ENCODE peak calls at places on chromosomes 7 and 10, in eight cellular contexts. O, U, A, B, E, S, C and X are unnamed samples.

GRCh38 chr7:15839415-15840100 is 153.1 kb upstream of the MEOX2 start:
- DNase-seq in O (no peak), U (peak), A (no peak), B (no peak), E (no peak), S (peak), C (peak), X (no peak)

GRCh38 chr10:94490789-94491039 is 54.9 kb upstream of the HELLS start:
- DNase-seq in O (no peak), U (no peak), A (no peak), B (no peak), E (no peak), S (no peak), C (no peak), X (no peak)

GRCh38 chr7:47634273-47634672 is 52.4 kb upstream of the TNS3 start:
- DNase-seq in O (no peak), U (no peak), A (no peak), B (no peak), E (no peak), S (no peak), C (no peak), X (no peak)

GRCh38 chr10:20890491-20891337 is 6.4 kb downstream of the NEBL start:
- DNase-seq in O (no peak), U (no peak), A (no peak), B (no peak), E (no peak), S (no peak), C (no peak), X (no peak)

GRCh38 chr10:49594594-49594993 is 15.5 kb upstream of the SLC18A3 start:
- DNase-seq in O (no peak), U (peak), A (no peak), B (no peak), E (peak), S (peak), C (no peak), X (peak)

GRCh38 chr10:17882557-17882956 is 69.2 kb upstream of the SLC39A12 start:
- DNase-seq in O (no peak), U (no peak), A (no peak), B (no peak), E (no peak), S (no peak), C (no peak), X (no peak)

GRCh38 chr7:106604303-106604918 is 56.5 kb downstream of the CCDC71L start:
- DNase-seq in O (no peak), U (no peak), A (no peak), B (no peak), E (no peak), S (no peak), C (no peak), X (no peak)

GRCh38 chr10:42850931-42851330 is 68.3 kb downstream of the BMS1 start:
- DNase-seq in O (no peak), U (no peak), A (no peak), B (no peak), E (no peak), S (no peak), C (no peak), X (no peak)

GRCh38 chr10:43122096-43122495 is 16.1 kb upstream of the CSGALNACT2 start:
- DNase-seq in O (no peak), U (peak), A (no peak), B (no peak), E (peak), S (no peak), C (no peak), X (no peak)

GRCh38 chr10:44981172-44982113 is 2.8 kb upstream of the DEPP1 start:
- DNase-seq in O (no peak), U (peak), A (no peak), B (no peak), E (peak), S (peak), C (peak), X (peak)

GRCh38 chr7:50557114-50557513 is 8.1 kb downstream of the DDC start:
- DNase-seq in O (no peak), U (no peak), A (no peak), B (no peak), E (no peak), S (no peak), C (no peak), X (no peak)

GRCh38 chr7:50556247-50556976 is 8.8 kb downstream of the DDC start:
- DNase-seq in O (no peak), U (no peak), A (no peak), B (no peak), E (no peak), S (no peak), C (no peak), X (no peak)

GRCh38 chr7:50560865-50561351 is 4.3 kb downstream of the DDC start:
- DNase-seq in O (no peak), U (peak), A (no peak), B (peak), E (no peak), S (no peak), C (no peak), X (peak)

GRCh38 chr7:50555594-50556140 is 9.5 kb downstream of the DDC start:
- DNase-seq in O (no peak), U (no peak), A (no peak), B (no peak), E (no peak), S (no peak), C (no peak), X (no peak)

DNA sequence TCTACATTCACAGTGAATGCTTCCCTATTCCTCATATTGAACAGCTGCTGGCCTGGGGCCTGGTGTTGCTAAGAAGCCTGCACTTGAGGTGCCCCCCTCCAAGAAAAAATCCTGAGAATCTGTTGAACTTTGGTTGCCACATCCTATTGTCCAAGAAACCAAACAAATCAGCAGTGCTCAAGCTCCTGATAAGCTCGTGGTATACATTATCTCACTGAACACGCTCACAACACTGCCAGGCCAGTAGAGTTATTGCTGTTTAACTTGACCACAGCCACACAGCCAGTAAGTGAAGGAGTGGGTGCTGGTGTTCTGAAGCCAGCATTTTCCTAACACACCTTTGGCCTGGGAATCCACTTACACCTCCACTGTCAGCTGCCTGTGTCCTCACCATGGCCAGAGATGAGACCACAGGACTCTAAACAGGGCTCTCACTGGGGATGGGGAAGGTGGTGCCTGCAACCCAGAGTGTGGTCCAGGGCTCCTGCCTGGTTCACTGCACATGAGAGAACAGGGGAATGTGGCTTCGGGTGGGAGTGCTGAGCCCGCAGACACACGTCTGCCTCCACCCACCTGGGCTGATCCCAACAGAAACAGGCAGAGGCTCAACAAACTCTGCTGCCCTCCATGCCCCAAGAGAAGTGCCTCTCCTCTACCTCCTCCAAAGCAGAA is 6.7 kb downstream of the DDC start:
- DNase-seq in O (no peak), U (no peak), A (no peak), B (no peak), E (no peak), S (no peak), C (no peak), X (no peak)
- H3K4me3 ChIP-seq in O (no peak), U (no peak), A (no peak), B (no peak), E (no peak), S (no peak), C (no peak), X (no peak)

DNA sequence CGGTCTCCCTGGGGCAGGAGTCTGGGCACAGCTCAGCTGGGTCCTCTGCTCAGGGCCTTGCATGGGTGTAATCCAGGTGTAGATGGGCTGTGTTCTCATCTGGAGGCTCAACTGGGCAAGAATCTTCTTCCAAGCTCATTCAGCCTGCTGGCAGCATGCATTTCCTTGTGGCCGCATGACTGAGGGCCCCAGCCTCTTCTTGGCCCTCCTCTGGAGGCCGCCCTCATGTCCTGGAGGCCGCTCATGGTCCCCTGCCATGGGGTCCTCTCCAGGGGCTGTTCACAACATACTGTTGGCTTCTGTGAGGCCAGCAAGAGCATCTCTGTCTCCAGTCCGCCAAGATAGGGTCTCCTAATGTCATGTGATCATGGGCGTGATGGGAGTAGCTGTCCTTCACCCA is 437.5 kb upstream of the FOXK1 start:
- DNase-seq in O (no peak), U (no peak), A (no peak), B (peak), E (no peak), S (no peak), C (no peak), X (no peak)
- H3K27ac ChIP-seq in O (no peak), U (no peak), A (no peak), B (no peak), E (no peak), S (no peak), C (no peak), X (no peak)

GRCh38 chr7:24503511-24503910 is 69.7 kb upstream of the PALS2 start:
- DNase-seq in O (no peak), U (no peak), A (no peak), B (no peak), E (no peak), S (no peak), C (no peak), X (no peak)

GRCh38 chr7:24502135-24502488 is 71.1 kb upstream of the PALS2 start:
- DNase-seq in O (no peak), U (no peak), A (no peak), B (no peak), E (no peak), S (no peak), C (no peak), X (no peak)

GRCh38 chr7:24500599-24501451 is 72.4 kb upstream of the PALS2 start:
- DNase-seq in O (no peak), U (no peak), A (no peak), B (no peak), E (no peak), S (no peak), C (no peak), X (no peak)

GRCh38 chr7:24504040-24504439 is 69.2 kb upstream of the PALS2 start:
- DNase-seq in O (no peak), U (no peak), A (no peak), B (no peak), E (no peak), S (no peak), C (no peak), X (no peak)

DNA sequence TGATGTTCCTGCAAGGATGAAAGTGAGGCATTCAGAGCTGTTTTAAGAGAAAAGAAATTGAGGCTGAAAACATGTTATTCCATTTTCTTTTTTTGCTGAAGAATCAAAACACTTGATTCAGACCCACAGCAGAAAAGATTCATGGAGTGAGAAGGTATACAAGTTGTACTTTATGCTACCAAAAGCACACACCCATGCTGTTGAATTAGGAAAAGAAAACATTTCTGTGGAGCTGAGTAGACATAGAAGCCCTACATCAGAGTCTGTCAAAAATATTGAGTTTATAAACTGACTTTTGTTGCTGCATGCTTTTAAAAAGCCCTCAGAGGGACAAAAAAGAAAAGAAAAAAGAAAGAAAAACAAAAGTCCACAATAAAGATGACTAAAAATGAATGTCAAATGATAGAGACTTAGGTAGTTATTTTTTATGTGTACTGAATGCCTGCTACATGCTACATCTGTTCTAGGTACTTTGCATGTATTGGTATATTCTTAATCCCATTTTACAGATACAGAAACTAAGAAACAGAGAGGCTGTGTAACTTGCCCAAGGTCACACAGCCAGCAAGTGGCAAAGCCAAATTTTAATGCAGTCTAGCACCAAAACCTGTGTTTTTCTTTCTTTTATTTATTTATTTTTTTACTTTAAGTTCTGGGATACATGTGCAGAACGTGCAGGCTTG is 71.7 kb upstream of the PALS2 start:
- DNase-seq in O (no peak), U (no peak), A (no peak), B (no peak), E (no peak), S (no peak), C (no peak), X (no peak)
- TF ChIP-seq POLR2A in O (no peak), U (no peak), A (no peak), B (no peak), E (no peak), S (no peak), C (no peak), X (no peak)

GRCh38 chr10:113524539-113525490 is 28.0 kb upstream of the HABP2 start:
- DNase-seq in O (no peak), U (no peak), A (no peak), B (no peak), E (no peak), S (no peak), C (no peak), X (no peak)

GRCh38 chr10:113528876-113529275 is 24.0 kb upstream of the HABP2 start:
- DNase-seq in O (no peak), U (no peak), A (no peak), B (no peak), E (no peak), S (no peak), C (no peak), X (no peak)

GRCh38 chr10:113525713-113526112 is 27.1 kb upstream of the HABP2 start:
- DNase-seq in O (no peak), U (no peak), A (no peak), B (no peak), E (no peak), S (no peak), C (no peak), X (no peak)

GRCh38 chr10:113529575-113529974 is 23.3 kb upstream of the HABP2 start:
- DNase-seq in O (no peak), U (no peak), A (no peak), B (no peak), E (no peak), S (no peak), C (no peak), X (no peak)

GRCh38 chr10:113527181-113527580 is 25.7 kb upstream of the HABP2 start:
- DNase-seq in O (no peak), U (no peak), A (no peak), B (no peak), E (no peak), S (no peak), C (no peak), X (peak)
- H3K4me3 ChIP-seq in O (no peak), U (no peak), A (no peak), B (no peak), E (no peak), S (no peak), C (no peak), X (no peak)

GRCh38 chr7:55539380-55539779 is 32.9 kb downstream of the VOPP1 start:
- DNase-seq in O (no peak), U (no peak), A (no peak), B (no peak), E (no peak), S (no peak), C (no peak), X (no peak)
- H3K27ac ChIP-seq in O (no peak), U (no peak), A (no peak), B (no peak), E (no peak), S (no peak), C (no peak), X (no peak)

DNA sequence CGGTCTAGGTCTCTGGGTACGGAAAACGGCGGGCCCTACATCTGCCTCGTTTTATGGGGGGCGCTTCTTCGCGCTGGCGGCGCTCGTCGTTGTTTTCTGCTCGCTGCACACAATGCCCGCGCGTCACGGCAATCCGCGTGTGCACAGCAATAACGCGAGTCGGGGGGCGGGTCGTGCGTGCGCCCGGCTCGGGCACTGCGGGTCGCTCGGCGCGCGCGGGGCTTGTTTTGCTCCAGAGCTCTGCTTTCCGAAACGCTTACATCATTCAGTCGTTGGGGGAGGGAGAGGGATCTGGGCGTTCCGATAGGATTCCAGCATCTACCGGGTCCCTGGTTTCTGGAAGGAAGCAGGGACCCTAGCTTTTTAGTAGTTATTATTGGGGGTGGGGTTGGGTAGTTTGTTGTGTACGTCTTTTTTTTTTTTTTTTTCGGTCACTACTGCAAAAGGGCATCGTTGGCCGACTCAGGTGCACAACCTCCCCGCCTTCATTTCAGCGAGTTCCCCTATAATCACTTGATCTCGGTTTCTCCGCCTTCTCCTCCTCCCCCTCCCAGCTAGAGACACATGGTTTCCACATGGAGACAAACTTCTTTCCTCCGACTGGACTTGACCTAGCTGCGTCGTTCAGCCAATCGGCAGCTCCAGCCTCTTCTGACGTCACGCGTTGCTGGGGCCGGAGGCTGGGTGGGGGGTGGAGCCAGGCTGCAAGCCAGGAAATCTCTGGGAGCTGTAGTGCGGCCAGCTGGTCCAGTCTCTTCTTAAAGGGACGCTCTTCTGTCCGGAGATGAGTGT is 3.5 kb downstream of the MXI1 start:
- DNase-seq in O (peak), U (peak), A (peak), B (peak), E (peak), S (peak), C (peak), X (peak)
- TF ChIP-seq POLR2A in O (peak), U (peak), A (peak), B (peak), E (peak), S (peak), C (peak), X (peak)

GRCh38 chr10:29948971-29949370 is 110.4 kb downstream of the JCAD start:
- DNase-seq in O (peak), U (no peak), A (no peak), B (no peak), E (peak), S (no peak), C (peak), X (peak)
- H3K4me3 ChIP-seq in O (no peak), U (no peak), A (no peak), B (no peak), E (no peak), S (no peak), C (no peak), X (no peak)

GRCh38 chr7:3943265-3943664 is 642.2 kb downstream of the SDK1 start:
- DNase-seq in O (no peak), U (no peak), A (no peak), B (no peak), E (no peak), S (no peak), C (no peak), X (no peak)

GRCh38 chr7:3943779-3944520 is 642.9 kb downstream of the SDK1 start:
- DNase-seq in O (no peak), U (no peak), A (no peak), B (no peak), E (no peak), S (no peak), C (no peak), X (no peak)

GRCh38 chr7:3937564-3937963 is 636.5 kb downstream of the SDK1 start:
- DNase-seq in O (no peak), U (no peak), A (no peak), B (no peak), E (no peak), S (no peak), C (no peak), X (no peak)

GRCh38 chr7:3937146-3937545 is 636.1 kb downstream of the SDK1 start:
- DNase-seq in O (no peak), U (no peak), A (no peak), B (no peak), E (no peak), S (no peak), C (no peak), X (no peak)

GRCh38 chr7:3942778-3943177 is 641.7 kb downstream of the SDK1 start:
- DNase-seq in O (no peak), U (no peak), A (no peak), B (no peak), E (no peak), S (no peak), C (no peak), X (no peak)
- H3K27ac ChIP-seq in O (no peak), U (no peak), A (no peak), B (no peak), E (no peak), S (no peak), C (no peak), X (no peak)